ENCODE peak calls at places on chromosomes 5 and 9, in ten cellular contexts. X is HEK293T, P is MG63, T is EH, A is mesendoderm, V is T-helper 1 cell, S is HCT116, D is NCI-H345, M is naive B cell, N is GM12891. E is an unnamed sample.

GRCh38 chr5:102681403-102681983 is 73.6 kb upstream of the PAM start:
- DNase-seq in X (peak; percentile 69), P (peak; percentile 75), T (peak; percentile 80), A (peak; percentile 81), V (peak; percentile 35), S (peak; percentile 73), D (peak; percentile 70), M (no peak), N (peak; percentile 25), E (peak; percentile 36)

GRCh38 chr9:20848490-20848889 is 164.4 kb downstream of the FOCAD start:
- DNase-seq in X (no peak), P (no peak), T (peak; percentile 34), A (no peak), V (no peak), S (no peak), D (no peak), M (no peak), N (no peak), E (no peak)

GRCh38 chr5:89397096-89397495 is 514.1 kb upstream of the MEF2C start:
- DNase-seq in X (no peak), P (no peak), T (no peak), A (no peak), V (no peak), S (no peak), D (no peak), M (peak; percentile 36), N (no peak), E (no peak)

GRCh38 chr5:100520348-100520747 is 14.8 kb upstream of the FAM174A start:
- DNase-seq in X (no peak), P (no peak), T (no peak), A (peak; percentile 38), V (no peak), S (no peak), D (no peak), M (no peak), N (no peak), E (no peak)

GRCh38 chr9:113705306-113705937 is 170.7 kb upstream of the ZNF618 start:
- DNase-seq in X (no peak), P (no peak), T (no peak), A (no peak), V (no peak), S (no peak), D (no peak), M (no peak), N (no peak), E (no peak)

GRCh38 chr5:392431-392988 is 50.5 kb upstream of the EXOC3 start:
- DNase-seq in X (no peak), P (peak; percentile 42), T (peak; percentile 68), A (peak; percentile 69), V (peak; percentile 40), S (peak; percentile 8), D (no peak), M (no peak), N (peak; percentile 82), E (peak; percentile 18)

GRCh38 chr5:177429248-177430045 is 3.0 kb downstream of the GRK6 start:
- DNase-seq in X (no peak), P (peak; percentile 11), T (no peak), A (no peak), V (peak; percentile 75), S (no peak), D (no peak), M (peak; percentile 80), N (no peak), E (peak; percentile 82)

GRCh38 chr9:134774991-134775540 is 105.5 kb upstream of the FCN2 start:
- DNase-seq in X (no peak), P (no peak), T (no peak), A (no peak), V (no peak), S (no peak), D (no peak), M (no peak), N (no peak), E (no peak)

GRCh38 chr5:118295045-118295444 is 693.3 kb downstream of the DTWD2 start:
- DNase-seq in X (no peak), P (no peak), T (no peak), A (no peak), V (no peak), S (no peak), D (no peak), M (no peak), N (no peak), E (no peak)

E was measured in OCI-LY7.